ENCODE peak calls at places on chromosomes 6 and 20, in four cellular contexts. L is HepG2, D is GM12878, Z is K562. S is an unnamed sample.

GRCh38 chr20:50504231-50504823 is 5.9 kb upstream of the PTPN1 start:
- DNase-seq in L (peak), D (no peak), Z (peak), S (no peak)

GRCh38 chr20:8043687-8044278 is 24.2 kb upstream of the TMX4 start:
- DNase-seq in L (peak), D (no peak), Z (peak), S (peak)

GRCh38 chr6:130794686-130795085 is 32.5 kb upstream of the SMLR1 start:
- DNase-seq in L (no peak), D (no peak), Z (no peak), S (no peak)

GRCh38 chr20:51631011-51631950 is 88.8 kb upstream of the NFATC2 start:
- DNase-seq in L (peak), D (no peak), Z (peak), S (no peak)

GRCh38 chr20:64226686-64227576 is 28.6 kb upstream of the PCMTD2 start:
- DNase-seq in L (no peak), D (no peak), Z (no peak), S (no peak)

GRCh38 chr20:59850018-59850641 is 83.3 kb downstream of the SYCP2 start:
- DNase-seq in L (peak), D (peak), Z (peak), S (peak)

GRCh38 chr6:92911301-92911700 is 508.1 kb downstream of the EPHA7 start:
- DNase-seq in L (no peak), D (no peak), Z (no peak), S (no peak)

GRCh38 chr6:12014027-12014872 is 2.1 kb downstream of the HIVEP1 start:
- DNase-seq in L (no peak), D (no peak), Z (no peak), S (no peak)

GRCh38 chr20:63935447-63935846 is 20.8 kb downstream of the UCKL1 start:
- DNase-seq in L (no peak), D (no peak), Z (no peak), S (no peak)

GRCh38 chr6:1335367-1336037 is 23.6 kb downstream of the FOXQ1 start:
- DNase-seq in L (peak), D (no peak), Z (no peak), S (no peak)

GRCh38 chr20:9974324-9974723 is 60.5 kb upstream of the ANKEF1 start:
- DNase-seq in L (no peak), D (no peak), Z (no peak), S (no peak)

GRCh38 chr20:33482581-33482980 is 7.3 kb upstream of the CBFA2T2 start:
- DNase-seq in L (no peak), D (no peak), Z (no peak), S (no peak)

GRCh38 chr6:36985963-36986703 is at the start of gene MTCH1:
- DNase-seq in L (peak), D (peak), Z (peak), S (peak)

GRCh38 chr6:54390362-54390761 is 82.1 kb downstream of the TINAG start:
- DNase-seq in L (no peak), D (no peak), Z (no peak), S (no peak)

GRCh38 chr20:13723015-13723414 is 61.7 kb downstream of the ESF1 start:
- DNase-seq in L (no peak), D (no peak), Z (no peak), S (no peak)

GRCh38 chr6:83883240-83883639 is 23.8 kb downstream of the CYB5R4 start:
- DNase-seq in L (no peak), D (no peak), Z (no peak), S (no peak)

GRCh38 chr6:83879746-83880145 is 20.3 kb downstream of the CYB5R4 start:
- DNase-seq in L (no peak), D (no peak), Z (no peak), S (no peak)

GRCh38 chr6:83889625-83890024 is 30.1 kb downstream of the CYB5R4 start:
- DNase-seq in L (no peak), D (no peak), Z (no peak), S (no peak)

GRCh38 chr6:83885984-83886383 is 26.5 kb downstream of the CYB5R4 start:
- DNase-seq in L (no peak), D (no peak), Z (no peak), S (no peak)

GRCh38 chr6:83884523-83884922 is 25.0 kb downstream of the CYB5R4 start:
- DNase-seq in L (peak), D (peak), Z (peak), S (peak)
- TF ChIP-seq FOXK2 in L (no peak), D (no peak), Z (no peak), S (no peak)

DNA sequence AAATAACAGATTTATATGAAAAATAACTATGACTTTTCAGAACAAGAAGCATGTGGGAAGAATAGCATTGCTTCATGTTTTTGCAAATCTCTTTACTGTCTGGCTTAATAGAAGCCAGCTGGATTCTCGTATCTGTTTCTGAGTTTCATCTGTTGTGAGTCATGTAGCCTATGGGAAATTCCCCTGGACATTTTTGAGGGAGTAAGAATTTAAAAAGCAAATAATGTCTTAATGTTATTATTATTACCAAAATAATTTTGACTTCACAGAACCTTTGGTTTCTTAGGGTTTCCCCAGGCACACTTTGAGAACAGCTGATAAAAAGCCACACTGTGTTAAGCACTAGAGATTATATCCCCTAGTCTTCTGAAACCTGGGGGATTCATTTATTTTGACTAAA is 75.8 kb downstream of the SYCP2L start:
- DNase-seq in L (no peak), D (no peak), Z (no peak), S (no peak)
- TF ChIP-seq TARDBP in L (no peak), D (no peak), Z (no peak), S (no peak)

GRCh38 chr6:45477785-45478184 is 100.1 kb upstream of the SUPT3H start:
- DNase-seq in L (no peak), D (no peak), Z (no peak), S (no peak)

GRCh38 chr6:45476341-45476740 is 98.6 kb upstream of the SUPT3H start:
- DNase-seq in L (no peak), D (no peak), Z (no peak), S (no peak)

GRCh38 chr6:45479834-45480696 is 102.3 kb upstream of the SUPT3H start:
- DNase-seq in L (no peak), D (no peak), Z (no peak), S (no peak)

GRCh38 chr6:45477278-45477677 is 99.5 kb upstream of the SUPT3H start:
- DNase-seq in L (no peak), D (no peak), Z (no peak), S (no peak)

DNA sequence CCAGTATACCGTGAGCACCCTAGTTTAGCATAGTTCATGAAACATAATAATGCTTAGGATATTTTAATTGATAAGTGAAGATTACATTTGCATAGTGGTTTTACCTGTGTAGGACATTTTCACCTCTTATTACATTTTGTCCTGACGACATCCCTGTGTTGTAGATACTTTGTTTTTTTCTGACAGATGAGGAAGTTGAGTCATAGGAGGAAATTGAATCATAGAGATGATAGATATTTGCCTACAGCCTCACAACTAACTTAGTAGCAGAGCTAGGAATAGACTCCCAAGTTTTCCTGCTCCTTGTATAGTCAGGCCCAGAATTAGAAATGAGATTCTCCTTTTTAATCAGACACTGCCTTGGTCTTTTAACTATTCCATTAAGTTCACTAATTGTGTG is 100.5 kb upstream of the SUPT3H start:
- DNase-seq in L (no peak), D (no peak), Z (no peak), S (no peak)
- TF ChIP-seq FOXK2 in L (no peak), D (no peak), Z (no peak), S (no peak)

GRCh38 chr6:148435386-148435785 is 92.7 kb downstream of the SASH1 start:
- DNase-seq in L (no peak), D (no peak), Z (no peak), S (no peak)
- TF ChIP-seq TARDBP in L (no peak), D (no peak), Z (no peak), S (no peak)

GRCh38 chr6:168583126-168583525 is 142.1 kb downstream of the SMOC2 start:
- DNase-seq in L (no peak), D (no peak), Z (no peak), S (no peak)

GRCh38 chr6:168581706-168582105 is 140.7 kb downstream of the SMOC2 start:
- DNase-seq in L (no peak), D (no peak), Z (no peak), S (no peak)

GRCh38 chr6:168581236-168581635 is 140.3 kb downstream of the SMOC2 start:
- DNase-seq in L (no peak), D (no peak), Z (no peak), S (no peak)

GRCh38 chr6:168583821-168584220 is 142.8 kb downstream of the SMOC2 start:
- DNase-seq in L (no peak), D (no peak), Z (no peak), S (no peak)

DNA sequence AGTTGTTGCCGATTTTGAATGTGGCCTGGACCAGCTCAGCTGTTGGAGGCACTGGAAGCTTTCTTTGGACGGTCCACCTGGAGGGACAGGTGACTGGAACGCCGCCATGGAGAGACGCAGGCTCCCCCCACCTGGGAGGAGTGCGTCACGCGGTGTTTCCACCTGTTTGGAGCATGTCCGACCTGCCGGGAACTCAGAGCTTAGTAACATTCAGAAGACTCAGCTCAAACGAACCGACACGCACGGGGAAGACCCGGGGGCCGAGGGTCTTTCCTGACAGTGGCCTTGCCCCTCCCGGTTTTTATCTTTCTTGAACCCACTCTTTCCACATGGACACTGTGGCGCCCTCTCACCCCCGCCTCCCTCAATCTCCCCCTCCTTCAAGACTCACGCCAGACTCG is 141.6 kb downstream of the SMOC2 start:
- DNase-seq in L (no peak), D (no peak), Z (no peak), S (no peak)
- TF ChIP-seq FOXK2 in L (no peak), D (no peak), Z (no peak), S (no peak)

DNA sequence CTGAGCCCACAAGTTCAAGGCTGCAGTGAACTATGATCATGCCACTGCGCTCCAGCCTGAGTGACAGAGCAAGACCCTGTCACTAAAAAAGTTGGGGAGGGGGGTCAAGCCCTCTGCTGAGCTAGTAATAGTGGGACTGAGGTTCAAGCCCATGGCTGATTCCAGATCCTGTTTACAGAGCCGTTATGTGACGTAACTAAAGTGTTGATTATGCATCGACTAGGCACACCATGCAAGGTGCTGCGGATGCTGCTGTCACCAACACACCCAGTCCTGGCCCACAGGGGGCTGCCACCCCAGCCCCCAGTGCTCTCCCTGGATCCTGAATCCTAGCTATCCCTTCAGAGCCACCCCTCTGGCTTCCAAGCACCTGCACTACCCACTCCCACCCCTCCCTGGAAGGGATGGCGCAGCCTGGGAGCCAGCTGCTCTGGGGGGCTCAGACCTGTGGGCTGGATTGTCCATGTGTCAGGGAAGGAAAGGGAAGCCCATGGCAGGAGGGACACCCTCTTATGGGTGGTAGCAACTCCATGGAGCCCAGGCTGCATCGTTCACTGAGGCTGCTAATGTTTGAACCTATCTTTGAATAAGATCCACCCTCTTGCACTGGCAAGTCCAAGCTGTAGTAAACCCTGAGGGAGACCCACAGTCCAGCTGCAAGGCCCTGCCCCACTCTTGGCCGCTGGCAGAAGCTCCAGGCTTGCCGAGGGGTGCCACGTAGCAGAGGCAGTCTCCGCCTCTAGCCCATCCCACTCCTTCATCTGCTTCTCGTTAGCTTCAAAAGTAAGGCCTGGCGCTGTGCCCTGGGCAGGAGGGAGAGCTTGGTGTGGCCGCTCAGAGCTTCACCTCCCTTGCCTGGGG is 95.0 kb downstream of the SNX5 start:
- DNase-seq in L (peak), D (no peak), Z (no peak), S (no peak)
- TF ChIP-seq TARDBP in L (peak), D (no peak), Z (no peak), S (no peak)

DNA sequence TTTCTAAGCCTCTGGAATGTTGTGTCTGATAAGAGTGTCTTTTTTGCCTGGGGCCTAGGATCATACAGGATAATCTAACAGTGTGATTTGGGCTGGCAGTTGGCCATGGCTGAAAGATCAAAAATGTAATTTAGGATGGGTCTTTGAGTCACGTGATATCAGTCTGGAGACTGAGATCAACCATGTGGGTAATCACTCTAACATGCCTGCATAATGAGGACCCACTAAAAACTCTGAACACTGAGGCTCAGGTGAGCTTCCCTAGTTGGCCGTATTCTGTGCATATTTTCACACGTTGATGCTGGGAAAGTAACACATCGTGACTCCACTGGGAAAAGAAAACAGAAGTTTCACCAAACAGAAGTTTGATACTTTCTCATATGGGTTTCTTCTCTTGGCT is 6.3 kb upstream of the MMS22L start:
- DNase-seq in L (no peak), D (no peak), Z (no peak), S (no peak)
- TF ChIP-seq FOXK2 in L (no peak), D (no peak), Z (no peak), S (no peak)

GRCh38 chr6:81814365-81815109 is 62.1 kb upstream of the TENT5A start:
- DNase-seq in L (no peak), D (no peak), Z (no peak), S (no peak)
- TF ChIP-seq TARDBP in L (no peak), D (no peak), Z (no peak), S (no peak)

DNA sequence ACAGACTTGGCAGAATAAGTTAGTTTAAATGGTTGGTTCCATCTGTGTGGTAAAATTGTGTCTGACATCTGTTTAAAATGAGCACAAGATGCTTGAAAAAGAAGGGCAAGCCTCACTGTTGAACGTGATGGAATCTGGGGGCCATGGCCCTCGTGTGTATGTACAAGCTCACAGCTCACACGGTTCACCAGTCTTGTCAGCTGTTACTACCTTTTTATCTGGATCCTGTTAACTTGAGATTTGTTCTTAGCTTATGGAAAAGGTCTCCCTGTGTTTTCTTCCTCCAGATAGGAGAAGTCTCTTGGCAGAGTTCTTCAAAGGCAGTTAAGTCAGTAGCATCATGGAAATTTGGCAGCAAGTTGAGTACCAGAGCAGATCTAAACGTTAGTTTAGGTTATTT is 270.6 kb downstream of the KHDC1L start:
- DNase-seq in L (no peak), D (no peak), Z (no peak), S (no peak)
- TF ChIP-seq FOXK2 in L (no peak), D (no peak), Z (no peak), S (no peak)

S was measured in HEK293T.